ENCODE peak calls at places on chromosome 5, in eight cellular contexts. R is stimulated activated CD4-positive, alpha-beta T cell treated with anti-CD3 and anti-CD28 coated beads, Interleukin-4, amount 100 ng/mL, for 4 hours; L is colonic mucosa; X is iris pigment epithelial cell; K is AG09319; Q is sciatic nerve; P is right atrium auricular region; T is GM18507. V is an unnamed sample.

GRCh38 chr5:27412379-27412778 is 374.0 kb upstream of the CDH9 start:
- DNase-seq in R (no peak), L (no peak), X (no peak), K (no peak), Q (no peak), P (no peak), T (no peak), V (no peak)

GRCh38 chr5:22242532-22242931 is 610.6 kb downstream of the CDH12 start:
- DNase-seq in R (no peak), L (no peak), X (no peak), K (no peak), Q (no peak), P (no peak), T (no peak), V (no peak)

GRCh38 chr5:116137544-116138378 is 52.9 kb downstream of the COMMD10 start:
- DNase-seq in R (no peak), L (no peak), X (peak; percentile 60), K (peak; percentile 16), Q (no peak), P (no peak), T (no peak), V (no peak)

GRCh38 chr5:44089419-44090125 is 299.6 kb downstream of the FGF10 start:
- DNase-seq in R (no peak), L (peak; percentile 18), X (no peak), K (no peak), Q (no peak), P (no peak), T (no peak), V (no peak)

GRCh38 chr5:113163328-113163727 is 186.7 kb downstream of the DCP2 start:
- DNase-seq in R (no peak), L (no peak), X (peak; percentile 9), K (no peak), Q (no peak), P (no peak), T (no peak), V (no peak)

GRCh38 chr5:33936381-33937016 is at the start of gene RXFP3:
- DNase-seq in R (no peak), L (no peak), X (peak; percentile 57), K (no peak), Q (no peak), P (no peak), T (no peak), V (no peak)

GRCh38 chr5:72063219-72063819 is 44.0 kb upstream of the MAP1B start:
- DNase-seq in R (no peak), L (no peak), X (peak; percentile 17), K (no peak), Q (no peak), P (no peak), T (no peak), V (no peak)

GRCh38 chr5:135071311-135071710 is 37.3 kb upstream of the PITX1 start:
- DNase-seq in R (no peak), L (no peak), X (no peak), K (no peak), Q (no peak), P (no peak), T (no peak), V (no peak)

GRCh38 chr5:143610946-143611345 is 201.0 kb upstream of the HMHB1 start:
- DNase-seq in R (no peak), L (no peak), X (no peak), K (no peak), Q (no peak), P (no peak), T (no peak), V (no peak)

GRCh38 chr5:168234133-168234532 is 57.3 kb upstream of the WWC1 start:
- DNase-seq in R (no peak), L (no peak), X (no peak), K (no peak), Q (no peak), P (no peak), T (no peak), V (no peak)

GRCh38 chr5:93886917-93887361 is 145.5 kb upstream of the POU5F2 start:
- DNase-seq in R (no peak), L (no peak), X (peak; percentile 28), K (no peak), Q (no peak), P (no peak), T (no peak), V (no peak)

GRCh38 chr5:114184006-114184405 is 177.9 kb upstream of the KCNN2 start:
- DNase-seq in R (no peak), L (no peak), X (peak; percentile 54), K (no peak), Q (no peak), P (no peak), T (no peak), V (no peak)

GRCh38 chr5:80181618-80182211 is 74.1 kb downstream of the SERINC5 start:
- DNase-seq in R (peak; percentile 35), L (peak; percentile 89), X (peak; percentile 24), K (no peak), Q (no peak), P (no peak), T (no peak), V (no peak)

GRCh38 chr5:142897328-142897727 is 127.2 kb downstream of the ARHGAP26 start:
- DNase-seq in R (no peak), L (no peak), X (no peak), K (no peak), Q (no peak), P (no peak), T (no peak), V (no peak)

GRCh38 chr5:13477118-13477737 is 467.3 kb downstream of the DNAH5 start:
- DNase-seq in R (no peak), L (no peak), X (peak; percentile 62), K (no peak), Q (no peak), P (no peak), T (no peak), V (no peak)

V was measured in GM19239.